ENCODE peak calls at places on chromosomes 4 and X, in eight cellular contexts. H, I, D, C, F, Y, G and U are unnamed samples.

GRCh38 chrX:113391875-113392274 is 551.2 kb upstream of the AMOT start:
- DNase-seq in H (no peak), I (no peak), D (no peak), C (no peak), F (no peak), Y (no peak), G (no peak), U (no peak)

GRCh38 chrX:150712619-150713018 is 19.4 kb downstream of the MTMR1 start:
- DNase-seq in H (no peak), I (no peak), D (no peak), C (no peak), F (no peak), Y (no peak), G (no peak), U (no peak)

GRCh38 chr4:85474356-85474755 is 594 bp upstream of the ARHGAP24 start:
- DNase-seq in H (no peak), I (no peak), D (no peak), C (no peak), F (no peak), Y (no peak), G (no peak), U (no peak)

GRCh38 chr4:41366911-41367517 is 110.3 kb downstream of the UCHL1 start:
- DNase-seq in H (no peak), I (no peak), D (no peak), C (no peak), F (no peak), Y (no peak), G (no peak), U (no peak)

GRCh38 chr4:91485415-91485814 is 818.4 kb upstream of the GRID2 start:
- DNase-seq in H (no peak), I (no peak), D (no peak), C (no peak), F (no peak), Y (no peak), G (no peak), U (no peak)

GRCh38 chr4:105191621-105192210 is 45.0 kb downstream of the TET2 start:
- DNase-seq in H (no peak), I (no peak), D (no peak), C (no peak), F (no peak), Y (no peak), G (peak), U (no peak)

GRCh38 chr4:5638976-5639375 is 69.4 kb downstream of the EVC2 start:
- DNase-seq in H (no peak), I (no peak), D (no peak), C (no peak), F (no peak), Y (no peak), G (peak), U (no peak)

GRCh38 chr4:8410641-8411271 is 29.8 kb downstream of the ACOX3 start:
- DNase-seq in H (no peak), I (no peak), D (no peak), C (no peak), F (peak), Y (peak), G (peak), U (no peak)

GRCh38 chrX:148024425-148025148 is 43.5 kb downstream of the FMR1NB start:
- DNase-seq in H (no peak), I (no peak), D (no peak), C (no peak), F (no peak), Y (no peak), G (no peak), U (no peak)

GRCh38 chr4:109465065-109465464 is 31.4 kb downstream of the SEC24B start:
- DNase-seq in H (no peak), I (no peak), D (no peak), C (no peak), F (no peak), Y (no peak), G (no peak), U (no peak)

GRCh38 chrX:97309717-97310116 is 426.0 kb downstream of the RPA4 start:
- DNase-seq in H (no peak), I (no peak), D (no peak), C (no peak), F (no peak), Y (no peak), G (no peak), U (no peak)